ENCODE peak calls at places on chromosomes 11 and 22, in six cellular contexts. One of them, this sample, is unnamed.

GRCh38 chr11:36492724-36493304 is 17.3 kb downstream of the TRAF6 start:
- DNase-seq in brain microvascular endothelial cell: peak
- DNase-seq in breast epithelium: no peak
- DNase-seq in choroid plexus epithelial cell: peak
- DNase-seq in astrocyte of the spinal cord: peak
- DNase-seq in AG04450: no peak
- DNase-seq in this sample: no peak

GRCh38 chr22:22030493-22031182 is 48.1 kb upstream of the TOP3B start:
- DNase-seq in AG04450: no peak
- DNase-seq in breast epithelium: no peak
- DNase-seq in choroid plexus epithelial cell: peak
- DNase-seq in astrocyte of the spinal cord: no peak
- DNase-seq in brain microvascular endothelial cell: no peak
- DNase-seq in this sample: no peak

GRCh38 chr22:43867839-43868652 is 5.7 kb upstream of the SULT4A1 start:
- DNase-seq in brain microvascular endothelial cell: peak
- DNase-seq in breast epithelium: peak
- DNase-seq in astrocyte of the spinal cord: peak
- DNase-seq in choroid plexus epithelial cell: peak
- DNase-seq in AG04450: peak
- DNase-seq in this sample: peak

GRCh38 chr22:49710746-49711145 is 116.9 kb downstream of the BRD1 start:
- DNase-seq in astrocyte of the spinal cord: no peak
- DNase-seq in choroid plexus epithelial cell: no peak
- DNase-seq in breast epithelium: no peak
- DNase-seq in brain microvascular endothelial cell: no peak
- DNase-seq in AG04450: no peak
- DNase-seq in this sample: peak

GRCh38 chr11:130551388-130551787 is 102.9 kb downstream of the ADAMTS15 start:
- DNase-seq in astrocyte of the spinal cord: no peak
- DNase-seq in breast epithelium: no peak
- DNase-seq in choroid plexus epithelial cell: peak
- DNase-seq in brain microvascular endothelial cell: no peak
- DNase-seq in AG04450: no peak
- DNase-seq in this sample: no peak

GRCh38 chr11:68460741-68461283 is at the start of gene PPP6R3:
- DNase-seq in AG04450: no peak
- DNase-seq in breast epithelium: no peak
- DNase-seq in choroid plexus epithelial cell: no peak
- DNase-seq in astrocyte of the spinal cord: no peak
- DNase-seq in brain microvascular endothelial cell: no peak
- DNase-seq in this sample: no peak

GRCh38 chr11:28708075-28708474 is 599.9 kb downstream of the METTL15 start:
- DNase-seq in brain microvascular endothelial cell: no peak
- DNase-seq in choroid plexus epithelial cell: no peak
- DNase-seq in AG04450: no peak
- DNase-seq in breast epithelium: no peak
- DNase-seq in astrocyte of the spinal cord: no peak
- DNase-seq in this sample: no peak

GRCh38 chr11:85724750-85725465 is 38.9 kb upstream of the CCDC89 start:
- DNase-seq in astrocyte of the spinal cord: no peak
- DNase-seq in brain microvascular endothelial cell: no peak
- DNase-seq in choroid plexus epithelial cell: no peak
- DNase-seq in AG04450: no peak
- DNase-seq in breast epithelium: no peak
- DNase-seq in this sample: no peak

GRCh38 chr11:57713849-57714248 is 1.5 kb downstream of the TMX2 start:
- DNase-seq in AG04450: no peak
- DNase-seq in brain microvascular endothelial cell: no peak
- DNase-seq in breast epithelium: no peak
- DNase-seq in choroid plexus epithelial cell: no peak
- DNase-seq in astrocyte of the spinal cord: no peak
- DNase-seq in this sample: no peak

GRCh38 chr11:13962562-13963168 is at the start of gene SPON1:
- DNase-seq in AG04450: no peak
- DNase-seq in breast epithelium: no peak
- DNase-seq in choroid plexus epithelial cell: peak
- DNase-seq in brain microvascular endothelial cell: no peak
- DNase-seq in astrocyte of the spinal cord: peak
- DNase-seq in this sample: peak

GRCh38 chr22:49297871-49298721 is 529.6 kb downstream of the BRD1 start:
- DNase-seq in brain microvascular endothelial cell: no peak
- DNase-seq in breast epithelium: peak
- DNase-seq in choroid plexus epithelial cell: no peak
- DNase-seq in AG04450: no peak
- DNase-seq in astrocyte of the spinal cord: no peak
- DNase-seq in this sample: no peak

GRCh38 chr11:126992065-126992803 is 8.3 kb downstream of the KIRREL3 start:
- DNase-seq in breast epithelium: no peak
- DNase-seq in brain microvascular endothelial cell: peak
- DNase-seq in AG04450: peak
- DNase-seq in choroid plexus epithelial cell: peak
- DNase-seq in astrocyte of the spinal cord: peak
- DNase-seq in this sample: no peak

GRCh38 chr11:86869966-86870570 is 69.7 kb downstream of the PRSS23 start:
- DNase-seq in astrocyte of the spinal cord: peak
- DNase-seq in choroid plexus epithelial cell: peak
- DNase-seq in breast epithelium: no peak
- DNase-seq in brain microvascular endothelial cell: peak
- DNase-seq in AG04450: peak
- DNase-seq in this sample: peak

GRCh38 chr22:36397081-36397766 is 9.5 kb upstream of the MYH9 start:
- DNase-seq in brain microvascular endothelial cell: peak
- DNase-seq in breast epithelium: no peak
- DNase-seq in AG04450: no peak
- DNase-seq in choroid plexus epithelial cell: peak
- DNase-seq in astrocyte of the spinal cord: no peak
- DNase-seq in this sample: no peak

GRCh38 chr22:47171441-47172221 is 409.2 kb downstream of the TBC1D22A start:
- DNase-seq in AG04450: no peak
- DNase-seq in brain microvascular endothelial cell: no peak
- DNase-seq in breast epithelium: peak
- DNase-seq in astrocyte of the spinal cord: no peak
- DNase-seq in choroid plexus epithelial cell: no peak
- DNase-seq in this sample: peak

GRCh38 chr22:45194686-45195085 is 31.0 kb downstream of the NUP50 start:
- DNase-seq in brain microvascular endothelial cell: no peak
- DNase-seq in breast epithelium: peak
- DNase-seq in astrocyte of the spinal cord: no peak
- DNase-seq in AG04450: no peak
- DNase-seq in choroid plexus epithelial cell: no peak
- DNase-seq in this sample: peak
- H3K4me3 ChIP-seq in brain microvascular endothelial cell: no peak
- H3K4me3 ChIP-seq in breast epithelium: no peak
- H3K4me3 ChIP-seq in astrocyte of the spinal cord: no peak
- H3K4me3 ChIP-seq in AG04450: no peak
- H3K4me3 ChIP-seq in choroid plexus epithelial cell: no peak
- H3K4me3 ChIP-seq in this sample: no peak

GRCh38 chr11:70593446-70593983 is 195.2 kb downstream of the CTTN start:
- DNase-seq in breast epithelium: no peak
- DNase-seq in brain microvascular endothelial cell: no peak
- DNase-seq in AG04450: no peak
- DNase-seq in choroid plexus epithelial cell: no peak
- DNase-seq in astrocyte of the spinal cord: no peak
- DNase-seq in this sample: peak
- H3K4me3 ChIP-seq in breast epithelium: no peak
- H3K4me3 ChIP-seq in brain microvascular endothelial cell: no peak
- H3K4me3 ChIP-seq in AG04450: no peak
- H3K4me3 ChIP-seq in choroid plexus epithelial cell: no peak
- H3K4me3 ChIP-seq in astrocyte of the spinal cord: no peak
- H3K4me3 ChIP-seq in this sample: no peak

DNA sequence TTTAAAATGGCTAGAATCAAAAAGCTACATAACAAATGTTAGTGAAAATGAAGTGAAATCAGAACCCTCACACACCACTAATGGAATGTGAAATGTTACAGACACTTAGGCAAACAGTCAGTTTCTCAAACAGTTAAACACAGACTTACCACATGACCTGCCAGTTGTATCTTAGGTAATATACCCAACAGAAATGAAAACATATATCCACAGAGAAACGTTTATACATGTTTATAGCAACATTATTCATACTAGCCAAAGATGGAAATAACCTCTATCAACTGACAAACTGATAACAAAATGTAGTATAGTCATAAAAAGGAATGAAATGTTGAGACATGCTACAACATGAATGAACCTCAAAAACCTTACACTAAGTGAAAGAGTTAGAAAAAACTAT is 131.5 kb upstream of the TRPC6 start:
- DNase-seq in astrocyte of the spinal cord: no peak
- DNase-seq in brain microvascular endothelial cell: no peak
- DNase-seq in choroid plexus epithelial cell: no peak
- DNase-seq in AG04450: no peak
- DNase-seq in breast epithelium: no peak
- DNase-seq in this sample: no peak
- H3K4me3 ChIP-seq in astrocyte of the spinal cord: no peak
- H3K4me3 ChIP-seq in brain microvascular endothelial cell: no peak
- H3K4me3 ChIP-seq in choroid plexus epithelial cell: no peak
- H3K4me3 ChIP-seq in AG04450: no peak
- H3K4me3 ChIP-seq in breast epithelium: no peak
- H3K4me3 ChIP-seq in this sample: no peak

DNA sequence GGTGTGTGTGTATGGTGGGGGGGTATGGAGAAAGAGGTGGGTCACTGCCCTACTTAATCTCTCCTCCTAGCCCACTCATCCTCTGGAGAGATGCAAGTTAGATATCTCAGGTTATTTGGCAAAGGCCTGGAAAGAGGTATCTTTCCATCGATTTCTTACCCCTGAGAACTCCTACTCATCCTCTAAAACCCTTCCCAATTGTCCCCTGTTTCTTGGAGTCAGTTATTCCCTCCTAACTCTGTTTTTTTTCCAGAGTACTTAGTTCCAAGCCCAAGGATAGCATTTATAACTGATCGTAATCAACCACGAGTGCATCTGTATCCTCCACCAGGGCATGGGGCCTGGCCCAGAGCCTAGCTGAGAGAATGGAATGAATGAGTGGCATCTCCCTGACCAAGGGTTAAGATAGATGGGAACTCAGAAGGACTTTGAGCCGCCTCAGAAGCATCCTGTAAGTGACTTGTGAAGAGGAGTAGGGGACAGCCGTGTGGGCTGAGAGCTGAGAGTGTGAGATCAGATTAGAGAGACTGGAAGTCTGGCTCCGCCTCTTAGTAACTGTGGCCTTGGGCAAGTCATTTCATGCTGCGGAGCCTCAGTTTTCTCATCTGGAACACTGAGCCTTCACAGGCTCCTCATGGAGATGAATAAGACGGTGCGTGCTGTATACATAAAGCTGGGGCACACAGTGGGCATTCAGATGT is 16.2 kb downstream of the CD6 start:
- DNase-seq in brain microvascular endothelial cell: no peak
- DNase-seq in astrocyte of the spinal cord: no peak
- DNase-seq in choroid plexus epithelial cell: no peak
- DNase-seq in breast epithelium: no peak
- DNase-seq in AG04450: no peak
- DNase-seq in this sample: no peak
- H3K4me3 ChIP-seq in brain microvascular endothelial cell: no peak
- H3K4me3 ChIP-seq in astrocyte of the spinal cord: no peak
- H3K4me3 ChIP-seq in choroid plexus epithelial cell: no peak
- H3K4me3 ChIP-seq in breast epithelium: no peak
- H3K4me3 ChIP-seq in AG04450: no peak
- H3K4me3 ChIP-seq in this sample: no peak

GRCh38 chr22:31243339-31244043 is 31.4 kb downstream of the LIMK2 start:
- DNase-seq in choroid plexus epithelial cell: no peak
- DNase-seq in brain microvascular endothelial cell: no peak
- DNase-seq in astrocyte of the spinal cord: peak
- DNase-seq in breast epithelium: no peak
- DNase-seq in AG04450: no peak
- DNase-seq in this sample: no peak
- H3K4me3 ChIP-seq in choroid plexus epithelial cell: no peak
- H3K4me3 ChIP-seq in brain microvascular endothelial cell: no peak
- H3K4me3 ChIP-seq in astrocyte of the spinal cord: no peak
- H3K4me3 ChIP-seq in breast epithelium: no peak
- H3K4me3 ChIP-seq in AG04450: no peak
- H3K4me3 ChIP-seq in this sample: no peak

DNA sequence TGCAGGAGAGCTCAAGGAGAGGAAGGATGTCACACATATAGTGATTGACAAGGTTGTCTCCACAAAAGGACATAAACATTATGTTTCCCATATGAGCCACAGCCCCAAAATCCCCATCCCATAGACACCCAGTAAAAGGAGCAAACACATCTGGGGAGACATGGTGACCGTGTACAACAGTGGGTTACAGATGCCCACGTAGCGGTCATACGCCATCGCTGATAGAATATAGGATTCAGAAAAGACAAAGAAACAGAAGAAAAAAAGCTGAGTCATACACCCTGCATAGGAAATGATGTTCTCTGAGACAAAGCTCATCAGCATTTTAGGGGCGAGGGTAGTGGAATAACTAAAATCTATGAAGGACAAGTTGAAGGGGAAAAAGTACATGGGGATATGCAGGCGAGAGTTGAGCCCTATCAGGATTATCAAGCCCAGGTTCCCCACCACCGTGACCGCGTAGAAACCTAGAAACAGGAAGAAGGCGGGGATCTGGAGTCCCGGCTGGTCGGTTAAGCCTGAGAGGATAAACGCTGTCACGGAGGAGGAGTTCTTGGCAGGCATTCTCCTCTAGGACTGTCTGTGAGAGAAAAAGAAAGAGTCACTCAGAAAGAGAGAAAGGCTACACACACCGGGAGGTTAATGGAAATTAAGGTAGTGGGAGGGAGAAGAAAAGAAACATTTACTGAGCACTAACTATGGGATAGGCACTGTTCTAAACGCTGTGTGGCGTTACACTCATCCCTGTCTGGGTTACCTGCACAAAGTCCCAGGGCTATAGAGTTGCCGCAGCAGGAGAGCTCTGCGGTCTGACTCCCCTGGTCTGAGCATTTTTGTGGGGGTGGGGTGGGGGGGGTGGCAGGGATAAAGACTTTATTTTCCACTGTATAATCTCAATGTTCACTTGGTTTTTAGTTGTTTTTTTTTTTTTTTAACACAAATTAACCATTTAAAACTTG is 36.1 kb upstream of the OR8B8 start:
- DNase-seq in AG04450: peak
- DNase-seq in astrocyte of the spinal cord: peak
- DNase-seq in choroid plexus epithelial cell: peak
- DNase-seq in brain microvascular endothelial cell: peak
- DNase-seq in breast epithelium: no peak
- DNase-seq in this sample: no peak
- H3K4me3 ChIP-seq in AG04450: peak
- H3K4me3 ChIP-seq in astrocyte of the spinal cord: peak
- H3K4me3 ChIP-seq in choroid plexus epithelial cell: peak
- H3K4me3 ChIP-seq in brain microvascular endothelial cell: peak
- H3K4me3 ChIP-seq in breast epithelium: peak
- H3K4me3 ChIP-seq in this sample: peak